ENCODE peak calls at places on chromosomes 6 and 20, in seven cellular contexts. X is HFFc6, N is GM12865, R is astrocyte, K is adrenal gland, Y is epithelial cell of esophagus, Q is A549. D is an unnamed sample.
A peak's percentile ranks its signal among the peaks of the same experiment; 100 is the strongest.

GRCh38 chr20:33415948-33416347 is 14.6 kb upstream of the CDK5RAP1 start:
- DNase-seq in X (peak; percentile 37), N (peak; percentile 26), R (no peak), K (peak; percentile 55), Y (peak; percentile 24), Q (peak; percentile 43), D (no peak)

GRCh38 chr6:43733471-43734293 is 36.3 kb upstream of the VEGFA start:
- DNase-seq in X (no peak), N (no peak), R (no peak), K (peak; percentile 7), Y (peak; percentile 81), Q (no peak), D (peak; percentile 59)

GRCh38 chr6:53179961-53180651 is 31.5 kb upstream of the GCM1 start:
- DNase-seq in X (no peak), N (no peak), R (peak; percentile 52), K (no peak), Y (peak; percentile 80), Q (no peak), D (no peak)

GRCh38 chr20:17680836-17681740 is 954 bp downstream of the RRBP1 start:
- DNase-seq in X (peak; percentile 52), N (peak; percentile 87), R (peak; percentile 34), K (peak; percentile 85), Y (peak; percentile 82), Q (peak; percentile 80), D (peak; percentile 96)

GRCh38 chr6:166297606-166298005 is 10.6 kb downstream of the PRR18 start:
- DNase-seq in X (no peak), N (no peak), R (no peak), K (no peak), Y (no peak), Q (no peak), D (no peak)

GRCh38 chr20:59783020-59784010 is 150.1 kb downstream of the SYCP2 start:
- DNase-seq in X (no peak), N (peak; percentile 75), R (peak; percentile 0), K (no peak), Y (peak; percentile 61), Q (peak; percentile 46), D (peak; percentile 79)

GRCh38 chr6:167396659-167397490 is 72.0 kb downstream of the TTLL2 start:
- DNase-seq in X (no peak), N (no peak), R (no peak), K (no peak), Y (no peak), Q (no peak), D (no peak)

GRCh38 chr6:113148576-113148975 is 708.6 kb upstream of the MARCKS start:
- DNase-seq in X (peak; percentile 16), N (no peak), R (peak; percentile 15), K (no peak), Y (no peak), Q (no peak), D (no peak)

GRCh38 chr6:12232339-12232738 is 57.8 kb upstream of the EDN1 start:
- DNase-seq in X (peak; percentile 32), N (peak; percentile 51), R (peak; percentile 83), K (no peak), Y (no peak), Q (no peak), D (peak; percentile 23)

GRCh38 chr20:16062661-16063591 is 510.3 kb downstream of the KIF16B start:
- DNase-seq in X (no peak), N (no peak), R (peak; percentile 2), K (no peak), Y (no peak), Q (no peak), D (no peak)

GRCh38 chr6:88804701-88805100 is 158.7 kb downstream of the RNGTT start:
- DNase-seq in X (peak; percentile 49), N (no peak), R (peak; percentile 73), K (no peak), Y (no peak), Q (no peak), D (no peak)

GRCh38 chr6:43221774-43222101 is 7.5 kb downstream of the DNPH1 start:
- DNase-seq in X (no peak), N (no peak), R (no peak), K (peak; percentile 11), Y (no peak), Q (no peak), D (no peak)

GRCh38 chr6:11096109-11096508 is 2.5 kb downstream of the SMIM13 start:
- DNase-seq in X (peak; percentile 30), N (peak; percentile 24), R (peak; percentile 61), K (peak; percentile 36), Y (peak; percentile 89), Q (peak; percentile 78), D (no peak)

GRCh38 chr6:13248053-13248452 is 80.3 kb downstream of the TBC1D7 start:
- DNase-seq in X (peak; percentile 28), N (no peak), R (peak; percentile 81), K (no peak), Y (peak; percentile 90), Q (peak; percentile 2), D (no peak)

GRCh38 chr6:25085761-25086160 is 150.0 kb upstream of the RIPOR2 start:
- DNase-seq in X (no peak), N (peak; percentile 19), R (no peak), K (no peak), Y (no peak), Q (no peak), D (peak; percentile 21)

GRCh38 chr20:19993937-19994667 is 23.1 kb upstream of the NAA20 start:
- DNase-seq in X (peak; percentile 58), N (no peak), R (peak; percentile 63), K (no peak), Y (peak; percentile 90), Q (peak; percentile 57), D (no peak)

GRCh38 chr20:15491564-15491963 is 1081.7 kb downstream of the KIF16B start:
- DNase-seq in X (no peak), N (peak; percentile 43), R (no peak), K (no peak), Y (peak; percentile 27), Q (peak; percentile 11), D (no peak)

GRCh38 chr20:50744143-50744792 is 12.9 kb downstream of the PARD6B start:
- DNase-seq in X (peak; percentile 85), N (no peak), R (peak; percentile 78), K (peak; percentile 87), Y (peak; percentile 90), Q (peak; percentile 92), D (no peak)

DNA sequence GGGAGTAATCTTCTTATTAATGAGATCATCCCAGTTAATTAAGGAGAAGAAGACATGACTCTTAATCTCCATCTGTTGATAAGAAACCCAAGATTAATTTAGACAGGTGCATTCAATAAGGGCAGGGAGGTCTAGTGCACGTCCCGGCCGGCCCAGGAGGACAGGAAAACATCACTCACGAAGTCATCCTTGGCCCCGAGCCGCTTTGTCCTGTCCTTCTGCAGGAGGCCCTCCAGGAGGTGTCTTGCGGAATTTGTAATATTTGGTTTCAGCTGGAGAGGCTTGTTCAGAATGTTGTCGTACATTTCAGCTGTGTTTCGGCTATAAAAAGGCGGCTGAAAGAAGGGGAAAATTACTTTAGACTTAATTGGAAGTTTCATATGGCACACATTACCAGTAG is 118.4 kb upstream of the SLC2A12 start:
- DNase-seq in X (no peak), N (no peak), R (no peak), K (peak; percentile 53), Y (no peak), Q (no peak), D (no peak)
- TF ChIP-seq CTCF in X (no peak), N (no peak), R (no peak), K (no peak), Y (no peak), Q (no peak), D (no peak)

GRCh38 chr6:41037107-41037900 is 1.7 kb downstream of the UNC5CL start:
- DNase-seq in X (no peak), N (no peak), R (peak; percentile 12), K (no peak), Y (no peak), Q (no peak), D (no peak)
- TF ChIP-seq CTCF in X (no peak), N (no peak), R (no peak), K (no peak), Y (no peak), Q (no peak), D (no peak)

GRCh38 chr6:21596379-21597242 is 3.1 kb downstream of the SOX4 start:
- DNase-seq in X (peak; percentile 50), N (peak; percentile 77), R (peak; percentile 56), K (peak; percentile 55), Y (peak; percentile 59), Q (peak; percentile 67), D (peak; percentile 56)
- TF ChIP-seq CTCF in X (peak; percentile 84), N (peak; percentile 30), R (peak; percentile 47), K (peak; percentile 68), Y (peak; percentile 41), Q (peak; percentile 68), D (peak; percentile 3)

DNA sequence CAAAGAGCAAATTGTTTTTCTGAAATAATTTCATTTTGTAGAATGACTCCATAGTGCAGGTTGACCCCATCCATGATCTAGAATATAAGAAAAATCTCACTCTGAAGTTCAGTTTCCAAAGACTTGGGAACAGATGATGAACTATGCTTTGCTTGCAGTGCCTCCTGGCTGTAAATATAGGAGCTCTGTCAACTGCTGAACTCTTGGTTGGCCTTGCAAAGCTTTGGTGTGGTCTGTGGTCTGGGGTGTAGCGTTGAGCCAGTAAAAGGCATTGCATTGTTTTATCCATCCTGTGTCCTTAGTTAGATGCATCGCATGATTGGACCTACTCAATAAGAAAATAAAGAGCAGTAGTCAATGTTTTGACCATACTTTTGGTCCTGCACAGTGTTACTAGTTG is 104.0 kb downstream of the PLCB4 start:
- DNase-seq in X (no peak), N (no peak), R (peak; percentile 35), K (no peak), Y (peak; percentile 16), Q (peak; percentile 34), D (no peak)
- TF ChIP-seq CTCF in X (peak; percentile 49), N (no peak), R (no peak), K (peak; percentile 7), Y (no peak), Q (no peak), D (no peak)

GRCh38 chr6:121389419-121389818 is 46.0 kb upstream of the GJA1 start:
- DNase-seq in X (no peak), N (no peak), R (no peak), K (no peak), Y (no peak), Q (no peak), D (no peak)

GRCh38 chr6:121382467-121383121 is 48.3 kb upstream of the TBC1D32 start:
- DNase-seq in X (no peak), N (no peak), R (no peak), K (no peak), Y (no peak), Q (peak; percentile 12), D (no peak)

DNA sequence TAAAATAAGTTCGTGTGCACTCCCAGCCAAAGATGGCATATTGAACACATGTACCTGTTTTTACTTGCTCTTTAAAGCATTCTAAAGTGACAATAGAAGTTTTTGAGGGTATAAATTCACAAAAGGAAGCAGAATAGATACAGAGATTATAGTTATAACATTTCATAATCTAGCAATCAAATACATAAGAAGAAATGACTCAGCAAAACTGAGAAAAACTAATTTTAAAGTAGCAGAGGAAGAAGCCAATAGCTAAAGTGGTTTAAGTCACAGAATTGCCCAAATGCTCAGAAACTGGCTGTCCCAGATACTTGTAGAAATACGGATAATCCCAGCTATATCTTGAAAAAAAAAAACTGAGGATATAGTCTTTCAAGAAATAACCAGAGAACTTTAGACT is 49.2 kb upstream of the TBC1D32 start:
- DNase-seq in X (no peak), N (no peak), R (no peak), K (no peak), Y (no peak), Q (no peak), D (no peak)
- TF ChIP-seq CTCF in X (no peak), N (no peak), R (no peak), K (no peak), Y (no peak), Q (no peak), D (no peak)

D was measured in GM20000.